ENCODE peak calls at places on chromosomes 7 and 10, in five cellular contexts. A is breast epithelium, J is right lobe of liver, G is prostate gland, F is NB4. B is an unnamed sample.

GRCh38 chr7:73960548-73960947 is 67.4 kb upstream of the ELN start:
- DNase-seq in A (no peak), J (no peak), G (peak), F (peak), B (peak)

GRCh38 chr7:12801107-12801506 is 113.7 kb downstream of the ARL4A start:
- DNase-seq in A (no peak), J (no peak), G (peak), F (no peak), B (no peak)

GRCh38 chr10:24363070-24363469 is 154.1 kb downstream of the KIAA1217 start:
- DNase-seq in A (no peak), J (no peak), G (no peak), F (peak), B (no peak)

GRCh38 chr7:91883676-91884362 is 3.3 kb upstream of the MTERF1 start:
- DNase-seq in A (no peak), J (no peak), G (no peak), F (no peak), B (no peak)

GRCh38 chr7:80232969-80233724 is 98.5 kb downstream of the GNAI1 start:
- DNase-seq in A (no peak), J (no peak), G (no peak), F (no peak), B (no peak)

GRCh38 chr10:28087675-28088351 is 88.9 kb upstream of the ODAD2 start:
- DNase-seq in A (no peak), J (no peak), G (no peak), F (peak), B (peak)

GRCh38 chr10:5977471-5978370 is at the start of gene IL15RA:
- DNase-seq in A (peak), J (peak), G (peak), F (peak), B (peak)

GRCh38 chr10:121007264-121007663 is 156.1 kb downstream of the WDR11 start:
- DNase-seq in A (no peak), J (no peak), G (no peak), F (no peak), B (no peak)

GRCh38 chr10:12264204-12264908 is 68.4 kb downstream of the CDC123 start:
- DNase-seq in A (peak), J (peak), G (peak), F (peak), B (peak)

GRCh38 chr7:109793-110556 is 82.4 kb upstream of the FAM20C start:
- DNase-seq in A (no peak), J (no peak), G (no peak), F (no peak), B (no peak)

GRCh38 chr10:62067560-62067959 is 166.1 kb downstream of the ARID5B start:
- DNase-seq in A (no peak), J (no peak), G (no peak), F (no peak), B (no peak)

GRCh38 chr10:50600286-50600685 is 23.5 kb downstream of the SGMS1 start:
- DNase-seq in A (no peak), J (no peak), G (no peak), F (no peak), B (peak)

GRCh38 chr7:30755384-30756154 is 3.6 kb downstream of the INMT start:
- DNase-seq in A (no peak), J (no peak), G (no peak), F (no peak), B (no peak)

GRCh38 chr7:55441668-55442305 is 76.7 kb downstream of the LANCL2 start:
- DNase-seq in A (no peak), J (no peak), G (no peak), F (no peak), B (no peak)

GRCh38 chr10:6348091-6348862 is 145.5 kb downstream of the PFKFB3 start:
- DNase-seq in A (peak), J (no peak), G (peak), F (peak), B (no peak)

GRCh38 chr10:87817291-87817872 is 644 bp downstream of the ATAD1 start:
- DNase-seq in A (no peak), J (no peak), G (no peak), F (no peak), B (peak)

GRCh38 chr10:7483848-7484247 is 73.0 kb upstream of the SFMBT2 start:
- DNase-seq in A (no peak), J (no peak), G (no peak), F (no peak), B (no peak)

GRCh38 chr7:139016931-139017511 is 18.8 kb downstream of the ZC3HAV1L start:
- DNase-seq in A (peak), J (peak), G (peak), F (peak), B (peak)

GRCh38 chr10:119872610-119872859 is at the start of gene MCMBP:
- DNase-seq in A (no peak), J (no peak), G (no peak), F (no peak), B (no peak)

GRCh38 chr10:119872860-119873671 is 423 bp upstream of the MCMBP start:
- DNase-seq in A (peak), J (peak), G (peak), F (peak), B (peak)

GRCh38 chr10:119867317-119867716 is 5.3 kb downstream of the MCMBP start:
- DNase-seq in A (no peak), J (no peak), G (no peak), F (no peak), B (no peak)

GRCh38 chr10:119871881-119872609 is 598 bp downstream of the MCMBP start:
- DNase-seq in A (no peak), J (peak), G (peak), F (peak), B (peak)
- TF ChIP-seq POLR2A in A (no peak), J (no peak), G (peak), F (no peak), B (no peak)

GRCh38 chr10:133308431-133309110 is at the start of the genes TUBGCP2 and ZNF511:
- DNase-seq in A (peak), J (peak), G (peak), F (peak), B (peak)
- TF ChIP-seq POLR2A in A (no peak), J (peak), G (peak), F (peak), B (peak)

GRCh38 chr10:3825862-3826351 is 40.9 kb upstream of the KLF6 start:
- DNase-seq in A (no peak), J (no peak), G (no peak), F (no peak), B (no peak)
- TF ChIP-seq POLR2A in A (no peak), J (no peak), G (no peak), F (no peak), B (no peak)

DNA sequence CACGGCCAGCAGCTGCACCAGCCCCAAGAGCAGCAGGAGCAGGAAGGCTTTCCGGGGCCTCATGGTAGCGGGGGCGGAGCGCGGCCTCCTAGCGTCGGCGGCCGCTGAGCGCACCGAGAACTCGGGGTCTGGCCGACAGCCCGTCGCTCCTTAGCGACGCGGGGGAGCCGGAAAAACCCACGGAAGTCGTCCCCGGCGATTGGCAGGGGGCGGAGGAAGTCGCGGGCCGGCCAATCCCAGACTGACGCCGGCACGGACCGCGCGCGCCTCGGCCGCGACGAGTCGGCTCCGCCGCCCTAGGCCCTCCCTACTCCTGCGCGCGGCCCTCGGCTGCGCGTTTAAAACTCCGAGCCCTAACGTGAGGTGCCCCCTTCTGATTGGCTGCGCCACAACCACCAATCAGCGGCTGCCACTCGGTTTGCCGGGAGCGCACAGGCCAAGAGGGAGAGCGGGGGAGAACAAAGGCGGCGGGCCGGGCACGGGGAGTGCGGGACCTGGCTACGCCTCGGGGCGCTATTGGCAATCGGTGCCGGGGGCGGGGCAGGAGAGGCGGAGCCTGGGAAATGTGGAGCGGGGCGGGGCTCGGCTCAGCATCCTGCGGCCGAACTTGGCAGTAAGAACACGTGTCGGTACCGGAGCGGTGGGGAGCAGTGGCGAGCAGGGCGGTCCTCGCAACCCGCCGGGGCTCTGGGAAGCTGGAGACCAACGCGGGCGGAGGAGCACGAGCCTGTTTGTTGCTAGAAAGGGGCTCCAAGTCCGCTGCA is at the start of gene PDIA4:
- DNase-seq in A (peak), J (peak), G (peak), F (peak), B (peak)
- TF ChIP-seq POLR2A in A (peak), J (peak), G (peak), F (peak), B (peak)

GRCh38 chr10:94362360-94363250 is at the start of gene NOC3L:
- DNase-seq in A (peak), J (peak), G (peak), F (peak), B (peak)

GRCh38 chr10:94361161-94361794 is 1.5 kb downstream of the NOC3L start:
- DNase-seq in A (no peak), J (peak), G (peak), F (peak), B (peak)

GRCh38 chr10:94366382-94366781 is 3.6 kb upstream of the NOC3L start:
- DNase-seq in A (no peak), J (no peak), G (no peak), F (no peak), B (peak)

GRCh38 chr10:94364480-94364879 is 1.7 kb upstream of the NOC3L start:
- DNase-seq in A (no peak), J (no peak), G (no peak), F (no peak), B (no peak)

GRCh38 chr10:94363251-94363565 is 469 bp upstream of the NOC3L start:
- DNase-seq in A (no peak), J (no peak), G (no peak), F (no peak), B (no peak)
- TF ChIP-seq POLR2A in A (no peak), J (no peak), G (no peak), F (no peak), B (no peak)

DNA sequence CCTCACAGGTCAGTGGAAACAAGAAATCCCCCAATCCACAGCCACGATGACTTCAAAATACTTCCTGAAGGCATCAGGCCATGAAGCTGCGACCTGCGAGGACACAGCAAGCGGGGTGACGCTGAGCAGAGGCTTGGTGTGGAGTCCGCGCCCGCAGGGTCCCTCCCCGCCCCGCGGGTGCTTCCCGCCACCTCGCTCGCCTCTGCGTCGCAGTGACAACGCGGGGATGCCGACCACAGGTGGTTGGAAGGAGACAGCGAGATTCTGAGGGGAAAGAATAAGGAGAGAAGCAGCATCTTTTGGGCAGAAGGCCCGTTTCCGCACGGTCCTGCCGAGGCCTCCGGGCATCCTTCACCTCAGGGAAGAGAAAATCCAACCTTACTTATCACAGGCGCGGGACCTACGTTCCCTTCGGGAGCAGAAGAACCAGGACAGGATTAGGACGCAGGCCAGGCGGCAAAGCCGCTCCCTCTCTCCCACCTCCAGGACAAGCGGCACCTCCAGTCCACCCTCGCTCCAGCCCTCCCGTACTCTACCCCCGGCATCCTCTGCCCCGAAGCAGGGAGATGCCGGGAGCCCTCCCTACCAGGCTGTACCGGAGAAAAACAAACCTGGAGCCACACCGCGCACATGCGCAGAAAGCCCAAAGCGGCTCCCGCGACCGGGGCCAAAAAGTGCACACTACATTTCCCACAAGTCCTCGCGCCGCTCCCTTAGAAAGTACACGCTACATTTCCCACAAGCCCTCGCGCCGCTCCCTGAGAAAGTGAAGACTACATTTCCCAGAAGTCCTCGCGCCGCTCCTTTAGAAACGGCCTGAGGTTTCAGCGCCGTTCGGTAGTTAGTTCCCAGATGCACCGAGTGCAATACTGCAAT is 85.9 kb downstream of the ZNF33B start:
- DNase-seq in A (peak), J (peak), G (peak), F (peak), B (peak)
- TF ChIP-seq POLR2A in A (peak), J (peak), G (peak), F (no peak), B (peak)

DNA sequence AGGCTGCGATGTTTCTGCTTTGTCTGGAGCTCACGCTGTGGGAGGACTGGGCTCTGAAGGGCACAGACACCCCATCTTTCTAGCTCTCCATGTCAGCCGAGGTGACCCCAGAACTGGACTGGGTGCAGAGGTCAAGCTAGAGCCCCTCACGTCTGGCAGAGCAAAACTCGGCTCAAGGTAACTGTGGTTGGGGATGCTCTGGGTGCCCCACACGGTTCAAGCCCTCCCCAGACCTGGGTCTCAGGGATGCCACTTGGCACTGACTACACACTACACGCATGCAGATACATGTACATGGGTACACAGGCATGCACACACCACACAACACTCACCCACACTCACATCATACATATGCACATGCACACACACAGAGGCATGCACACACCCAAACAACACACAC is 219.1 kb downstream of the DNAJB6 start:
- DNase-seq in A (no peak), J (no peak), G (no peak), F (no peak), B (no peak)
- TF ChIP-seq POLR2A in A (no peak), J (no peak), G (no peak), F (peak), B (no peak)

GRCh38 chr10:35336084-35336831 is at the start of gene CCNY:
- DNase-seq in A (peak), J (peak), G (peak), F (peak), B (peak)
- TF ChIP-seq POLR2A in A (no peak), J (peak), G (peak), F (peak), B (peak)

GRCh38 chr7:1555813-1556540 is at the start of gene TMEM184A:
- DNase-seq in A (peak), J (peak), G (peak), F (peak), B (no peak)

GRCh38 chr7:1554332-1555045 is 1.5 kb downstream of the TMEM184A start:
- DNase-seq in A (no peak), J (peak), G (no peak), F (no peak), B (no peak)

GRCh38 chr7:1553513-1554210 is 2.3 kb downstream of the TMEM184A start:
- DNase-seq in A (no peak), J (peak), G (no peak), F (no peak), B (no peak)

GRCh38 chr7:1557006-1557405 is 1.0 kb upstream of the TMEM184A start:
- DNase-seq in A (no peak), J (no peak), G (no peak), F (no peak), B (no peak)

DNA sequence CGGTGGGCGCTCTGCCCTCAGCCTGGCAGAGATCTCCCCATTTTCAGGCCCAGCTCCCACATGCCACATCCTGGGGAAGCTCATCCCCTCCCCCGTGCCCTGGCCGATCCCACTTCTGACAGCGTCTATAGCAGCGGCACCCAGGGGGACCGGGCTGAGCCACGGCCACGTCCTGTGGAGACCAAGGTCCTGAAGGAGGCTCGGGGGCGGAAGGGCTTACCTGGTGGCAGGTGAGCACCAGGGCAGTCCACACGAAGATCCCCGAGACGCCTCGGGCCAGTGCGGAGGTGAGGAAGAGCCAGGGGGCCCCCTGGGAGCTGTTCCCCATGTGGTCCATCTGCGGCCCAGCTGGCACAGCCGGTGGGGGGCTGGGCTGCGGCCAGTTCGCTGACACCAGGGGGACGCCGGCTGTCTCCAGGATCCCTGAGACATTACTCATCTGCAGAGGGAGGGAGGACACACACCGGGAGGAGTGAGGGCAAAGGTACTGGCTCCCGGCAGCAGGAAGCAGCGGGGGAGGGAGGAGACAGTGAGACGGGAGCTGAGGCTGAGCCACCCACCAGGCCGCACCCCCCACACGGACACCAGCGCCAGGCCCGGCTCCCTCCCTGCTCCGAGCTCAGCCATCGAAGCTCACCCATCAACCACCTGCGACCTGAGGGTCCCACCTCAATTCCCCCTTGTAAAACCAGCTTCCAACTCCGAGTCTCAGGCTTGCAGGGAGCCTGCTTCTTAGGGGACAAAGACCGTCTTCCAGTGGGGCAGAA is 776 bp downstream of the TMEM184A start:
- DNase-seq in A (peak), J (peak), G (peak), F (peak), B (no peak)
- TF ChIP-seq POLR2A in A (no peak), J (peak), G (peak), F (no peak), B (no peak)

GRCh38 chr10:122374246-122374858 is at the start of gene PLEKHA1:
- DNase-seq in A (peak), J (peak), G (peak), F (peak), B (peak)
- TF ChIP-seq POLR2A in A (no peak), J (peak), G (peak), F (no peak), B (no peak)

B was measured in erythroblast.